ENCODE peak calls at places on chromosome 9, in seven cellular contexts. Q is activated CD4-positive, alpha-beta T cell treated with anti-CD3 and anti-CD28 coated beads, Interleukin-2, amount 50 U/mL, for 1 hour; U is mucosa of descending colon; O is naive thymus-derived CD8-positive, alpha-beta T cell; C is sciatic nerve; S is stromal cell of bone marrow; B is HTR-8/SVneo. F is an unnamed sample.

GRCh38 chr9:105445203-105445881 is 2.5 kb upstream of the FSD1L start:
- DNase-seq in Q (no peak), U (no peak), O (no peak), C (no peak), S (peak; percentile 33), B (no peak), F (no peak)

GRCh38 chr9:72474676-72475075 is 46.7 kb upstream of the TMC1 start:
- DNase-seq in Q (no peak), U (no peak), O (no peak), C (no peak), S (no peak), B (no peak), F (no peak)

GRCh38 chr9:130981761-130982147 is 27.2 kb upstream of the LAMC3 start:
- DNase-seq in Q (no peak), U (no peak), O (no peak), C (no peak), S (no peak), B (no peak), F (no peak)

GRCh38 chr9:93286252-93287188 is 102.6 kb downstream of the WNK2 start:
- DNase-seq in Q (no peak), U (no peak), O (no peak), C (no peak), S (no peak), B (no peak), F (no peak)

GRCh38 chr9:128992995-128993394 is 35.1 kb downstream of the SH3GLB2 start:
- DNase-seq in Q (no peak), U (no peak), O (no peak), C (no peak), S (no peak), B (no peak), F (no peak)

GRCh38 chr9:14903040-14903439 is 7.2 kb downstream of the FREM1 start:
- DNase-seq in Q (no peak), U (no peak), O (no peak), C (no peak), S (no peak), B (no peak), F (no peak)

GRCh38 chr9:120445974-120446373 is 134.0 kb downstream of the CDK5RAP2 start:
- DNase-seq in Q (no peak), U (no peak), O (no peak), C (no peak), S (no peak), B (no peak), F (no peak)

GRCh38 chr9:99115947-99116543 is 11.1 kb downstream of the TGFBR1 start:
- DNase-seq in Q (no peak), U (no peak), O (no peak), C (no peak), S (no peak), B (no peak), F (no peak)

GRCh38 chr9:22035591-22036011 is 26.5 kb upstream of the CDKN2B start:
- DNase-seq in Q (no peak), U (no peak), O (no peak), C (no peak), S (no peak), B (no peak), F (no peak)

GRCh38 chr9:87382902-87383301 is 114.8 kb upstream of the DAPK1 start:
- DNase-seq in Q (no peak), U (no peak), O (no peak), C (no peak), S (peak; percentile 90), B (no peak), F (no peak)

GRCh38 chr9:86354882-86355399 is 731 bp upstream of the TUT7 start:
- DNase-seq in Q (no peak), U (no peak), O (no peak), C (no peak), S (no peak), B (no peak), F (no peak)

GRCh38 chr9:84947412-84947972 is 278.0 kb downstream of the NTRK2 start:
- DNase-seq in Q (no peak), U (no peak), O (no peak), C (no peak), S (no peak), B (no peak), F (no peak)

GRCh38 chr9:80885894-80886293 is 803.5 kb downstream of the TLE1 start:
- DNase-seq in Q (no peak), U (no peak), O (no peak), C (no peak), S (no peak), B (no peak), F (no peak)

GRCh38 chr9:77764894-77765780 is 117.0 kb upstream of the GNA14 start:
- DNase-seq in Q (no peak), U (no peak), O (no peak), C (no peak), S (peak; percentile 40), B (peak; percentile 21), F (no peak)

GRCh38 chr9:36174731-36175130 is 5.5 kb downstream of the CCIN start:
- DNase-seq in Q (no peak), U (no peak), O (no peak), C (no peak), S (no peak), B (no peak), F (no peak)

GRCh38 chr9:90766736-90767135 is 34.9 kb upstream of the SYK start:
- DNase-seq in Q (no peak), U (no peak), O (no peak), C (no peak), S (no peak), B (no peak), F (no peak)

GRCh38 chr9:4668604-4669003 is 2.3 kb upstream of the SPATA6L start:
- DNase-seq in Q (no peak), U (no peak), O (no peak), C (no peak), S (no peak), B (no peak), F (no peak)

GRCh38 chr9:135215571-135216161 is 128.2 kb downstream of the OLFM1 start:
- DNase-seq in Q (no peak), U (peak; percentile 24), O (no peak), C (no peak), S (no peak), B (no peak), F (no peak)

GRCh38 chr9:12875216-12875615 is 100.4 kb downstream of the LURAP1L start:
- DNase-seq in Q (no peak), U (no peak), O (no peak), C (no peak), S (no peak), B (no peak), F (no peak)

GRCh38 chr9:98057095-98057799 is 715 bp downstream of the NANS start:
- DNase-seq in Q (peak; percentile 37), U (no peak), O (peak; percentile 12), C (no peak), S (no peak), B (no peak), F (no peak)

GRCh38 chr9:21831841-21832509 is 29.5 kb downstream of the MTAP start:
- DNase-seq in Q (no peak), U (no peak), O (no peak), C (no peak), S (peak; percentile 81), B (peak; percentile 32), F (no peak)

GRCh38 chr9:22817181-22817580 is 370.6 kb downstream of the DMRTA1 start:
- DNase-seq in Q (no peak), U (no peak), O (no peak), C (no peak), S (peak; percentile 16), B (no peak), F (no peak)

GRCh38 chr9:136437430-136437829 is 2.2 kb downstream of the INPP5E start:
- DNase-seq in Q (no peak), U (no peak), O (no peak), C (no peak), S (peak; percentile 47), B (no peak), F (no peak)

GRCh38 chr9:89277454-89277853 is 33.5 kb upstream of the CKS2 start:
- DNase-seq in Q (no peak), U (no peak), O (peak; percentile 28), C (no peak), S (no peak), B (no peak), F (peak; percentile 2)

GRCh38 chr9:108078823-108079222 is 589.3 kb upstream of the KLF4 start:
- DNase-seq in Q (no peak), U (no peak), O (no peak), C (no peak), S (no peak), B (no peak), F (no peak)

GRCh38 chr9:89811896-89812450 is 207.2 kb downstream of the GADD45G start:
- DNase-seq in Q (no peak), U (no peak), O (peak; percentile 9), C (no peak), S (no peak), B (no peak), F (no peak)

GRCh38 chr9:137462396-137463193 is 3.5 kb upstream of the NSMF start:
- DNase-seq in Q (no peak), U (peak; percentile 26), O (no peak), C (no peak), S (no peak), B (no peak), F (no peak)

GRCh38 chr9:110626109-110626829 is 42.3 kb upstream of the MUSK start:
- DNase-seq in Q (no peak), U (no peak), O (no peak), C (no peak), S (peak; percentile 94), B (no peak), F (no peak)

GRCh38 chr9:114207034-114207815 is 51.9 kb downstream of the COL27A1 start:
- DNase-seq in Q (no peak), U (peak; percentile 45), O (no peak), C (no peak), S (no peak), B (peak; percentile 26), F (no peak)

GRCh38 chr9:26833792-26834191 is 58.8 kb downstream of the CAAP1 start:
- DNase-seq in Q (no peak), U (peak; percentile 29), O (no peak), C (no peak), S (no peak), B (no peak), F (no peak)

GRCh38 chr9:114376586-114376985 is 11.2 kb downstream of the AKNA start:
- DNase-seq in Q (no peak), U (no peak), O (no peak), C (no peak), S (no peak), B (no peak), F (no peak)

GRCh38 chr9:70091553-70091952 is 47.9 kb downstream of the MAMDC2 start:
- DNase-seq in Q (no peak), U (no peak), O (no peak), C (no peak), S (no peak), B (no peak), F (no peak)

GRCh38 chr9:112705773-112706427 is 12.0 kb downstream of the INIP start:
- DNase-seq in Q (no peak), U (no peak), O (no peak), C (no peak), S (no peak), B (peak; percentile 13), F (no peak)

GRCh38 chr9:68690088-68690487 is 15.0 kb upstream of the PIP5K1B start:
- DNase-seq in Q (no peak), U (no peak), O (no peak), C (no peak), S (peak; percentile 9), B (no peak), F (no peak)

GRCh38 chr9:106953166-106953565 is 90.2 kb downstream of the ZNF462 start:
- DNase-seq in Q (no peak), U (no peak), O (no peak), C (no peak), S (no peak), B (peak; percentile 39), F (no peak)

GRCh38 chr9:8259028-8259427 is 459.4 kb upstream of the DMAC1 start:
- DNase-seq in Q (no peak), U (no peak), O (no peak), C (no peak), S (no peak), B (no peak), F (no peak)

GRCh38 chr9:86077286-86077685 is 22.1 kb downstream of the GOLM1 start:
- DNase-seq in Q (no peak), U (no peak), O (no peak), C (no peak), S (no peak), B (no peak), F (no peak)

F was measured in CD8-positive, alpha-beta memory T cell.